ENCODE peak calls at places on chromosomes 5 and 9, in four cellular contexts. One of them, this sample, is unnamed.
A peak's percentile ranks its signal among the peaks of the same experiment; 100 is the strongest.

GRCh38 chr5:61000887-61001286 is 55.9 kb downstream of the NDUFAF2 start:
- DNase-seq in COR-L47: no peak
- DNase-seq in effector memory CD4-positive, alpha-beta T cell: no peak
- DNase-seq in stimulated activated effector memory CD8-positive, alpha-beta T cell treated with anti-CD3 and anti-CD28 coated beads, Interleukin-12 subunit alpha, Interleukin-12 subunit beta, amount 100 ng/mL, for 72 hours: no peak
- DNase-seq in this sample: no peak

GRCh38 chr9:74942801-74943200 is 9.9 kb downstream of the C9orf40 start:
- DNase-seq in COR-L47: no peak
- DNase-seq in effector memory CD4-positive, alpha-beta T cell: no peak
- DNase-seq in stimulated activated effector memory CD8-positive, alpha-beta T cell treated with anti-CD3 and anti-CD28 coated beads, Interleukin-12 subunit alpha, Interleukin-12 subunit beta, amount 100 ng/mL, for 72 hours: no peak
- DNase-seq in this sample: no peak

GRCh38 chr5:80921026-80921425 is 39.1 kb upstream of the RASGRF2 start:
- DNase-seq in COR-L47: no peak
- DNase-seq in effector memory CD4-positive, alpha-beta T cell: no peak
- DNase-seq in stimulated activated effector memory CD8-positive, alpha-beta T cell treated with anti-CD3 and anti-CD28 coated beads, Interleukin-12 subunit alpha, Interleukin-12 subunit beta, amount 100 ng/mL, for 72 hours: no peak
- DNase-seq in this sample: no peak

GRCh38 chr5:131246515-131246914 is 17.3 kb upstream of the CDC42SE2 start:
- DNase-seq in COR-L47: no peak
- DNase-seq in effector memory CD4-positive, alpha-beta T cell: no peak
- DNase-seq in stimulated activated effector memory CD8-positive, alpha-beta T cell treated with anti-CD3 and anti-CD28 coated beads, Interleukin-12 subunit alpha, Interleukin-12 subunit beta, amount 100 ng/mL, for 72 hours: no peak
- DNase-seq in this sample: no peak

GRCh38 chr9:130104413-130105193 is 50.9 kb downstream of the GPR107 start:
- DNase-seq in COR-L47: no peak
- DNase-seq in effector memory CD4-positive, alpha-beta T cell: no peak
- DNase-seq in stimulated activated effector memory CD8-positive, alpha-beta T cell treated with anti-CD3 and anti-CD28 coated beads, Interleukin-12 subunit alpha, Interleukin-12 subunit beta, amount 100 ng/mL, for 72 hours: no peak
- DNase-seq in this sample: no peak

GRCh38 chr5:123429993-123430392 is 6.8 kb upstream of the CEP120 start:
- DNase-seq in COR-L47: no peak
- DNase-seq in effector memory CD4-positive, alpha-beta T cell: no peak
- DNase-seq in stimulated activated effector memory CD8-positive, alpha-beta T cell treated with anti-CD3 and anti-CD28 coated beads, Interleukin-12 subunit alpha, Interleukin-12 subunit beta, amount 100 ng/mL, for 72 hours: no peak
- DNase-seq in this sample: no peak

GRCh38 chr9:76891874-76892273 is 14.0 kb downstream of the PRUNE2 start:
- DNase-seq in COR-L47: no peak
- DNase-seq in effector memory CD4-positive, alpha-beta T cell: no peak
- DNase-seq in stimulated activated effector memory CD8-positive, alpha-beta T cell treated with anti-CD3 and anti-CD28 coated beads, Interleukin-12 subunit alpha, Interleukin-12 subunit beta, amount 100 ng/mL, for 72 hours: no peak
- DNase-seq in this sample: no peak

GRCh38 chr5:154516475-154516874 is 38.4 kb upstream of the HAND1 start:
- DNase-seq in COR-L47: no peak
- DNase-seq in effector memory CD4-positive, alpha-beta T cell: no peak
- DNase-seq in stimulated activated effector memory CD8-positive, alpha-beta T cell treated with anti-CD3 and anti-CD28 coated beads, Interleukin-12 subunit alpha, Interleukin-12 subunit beta, amount 100 ng/mL, for 72 hours: no peak
- DNase-seq in this sample: no peak

GRCh38 chr9:76895186-76895585 is 10.7 kb downstream of the PRUNE2 start:
- DNase-seq in COR-L47: no peak
- DNase-seq in effector memory CD4-positive, alpha-beta T cell: no peak
- DNase-seq in stimulated activated effector memory CD8-positive, alpha-beta T cell treated with anti-CD3 and anti-CD28 coated beads, Interleukin-12 subunit alpha, Interleukin-12 subunit beta, amount 100 ng/mL, for 72 hours: no peak
- DNase-seq in this sample: no peak

GRCh38 chr5:172721455-172722308 is 49.3 kb downstream of the DUSP1 start:
- DNase-seq in COR-L47: no peak
- DNase-seq in effector memory CD4-positive, alpha-beta T cell: no peak
- DNase-seq in stimulated activated effector memory CD8-positive, alpha-beta T cell treated with anti-CD3 and anti-CD28 coated beads, Interleukin-12 subunit alpha, Interleukin-12 subunit beta, amount 100 ng/mL, for 72 hours: no peak
- DNase-seq in this sample: no peak

GRCh38 chr9:81626511-81626910 is 62.8 kb downstream of the TLE1 start:
- DNase-seq in COR-L47: no peak
- DNase-seq in effector memory CD4-positive, alpha-beta T cell: no peak
- DNase-seq in stimulated activated effector memory CD8-positive, alpha-beta T cell treated with anti-CD3 and anti-CD28 coated beads, Interleukin-12 subunit alpha, Interleukin-12 subunit beta, amount 100 ng/mL, for 72 hours: no peak
- DNase-seq in this sample: no peak

GRCh38 chr5:175542232-175542965 is 64.0 kb downstream of the SFXN1 start:
- DNase-seq in COR-L47: no peak
- DNase-seq in effector memory CD4-positive, alpha-beta T cell: no peak
- DNase-seq in stimulated activated effector memory CD8-positive, alpha-beta T cell treated with anti-CD3 and anti-CD28 coated beads, Interleukin-12 subunit alpha, Interleukin-12 subunit beta, amount 100 ng/mL, for 72 hours: no peak
- DNase-seq in this sample: no peak

GRCh38 chr9:37801287-37801850 is 772 bp downstream of the DCAF10 start:
- DNase-seq in COR-L47: no peak
- DNase-seq in effector memory CD4-positive, alpha-beta T cell: no peak
- DNase-seq in stimulated activated effector memory CD8-positive, alpha-beta T cell treated with anti-CD3 and anti-CD28 coated beads, Interleukin-12 subunit alpha, Interleukin-12 subunit beta, amount 100 ng/mL, for 72 hours: peak; percentile 73
- DNase-seq in this sample: no peak

GRCh38 chr5:61328791-61329617 is 3.1 kb upstream of the ZSWIM6 start:
- DNase-seq in COR-L47: no peak
- DNase-seq in effector memory CD4-positive, alpha-beta T cell: no peak
- DNase-seq in stimulated activated effector memory CD8-positive, alpha-beta T cell treated with anti-CD3 and anti-CD28 coated beads, Interleukin-12 subunit alpha, Interleukin-12 subunit beta, amount 100 ng/mL, for 72 hours: no peak
- DNase-seq in this sample: no peak

GRCh38 chr9:113991714-113992113 is 86.4 kb downstream of the AMBP start:
- DNase-seq in COR-L47: no peak
- DNase-seq in effector memory CD4-positive, alpha-beta T cell: no peak
- DNase-seq in stimulated activated effector memory CD8-positive, alpha-beta T cell treated with anti-CD3 and anti-CD28 coated beads, Interleukin-12 subunit alpha, Interleukin-12 subunit beta, amount 100 ng/mL, for 72 hours: no peak
- DNase-seq in this sample: no peak

GRCh38 chr5:149110406-149110805 is 30.9 kb upstream of the ABLIM3 start:
- DNase-seq in COR-L47: no peak
- DNase-seq in effector memory CD4-positive, alpha-beta T cell: no peak
- DNase-seq in stimulated activated effector memory CD8-positive, alpha-beta T cell treated with anti-CD3 and anti-CD28 coated beads, Interleukin-12 subunit alpha, Interleukin-12 subunit beta, amount 100 ng/mL, for 72 hours: no peak
- DNase-seq in this sample: no peak

GRCh38 chr5:109692011-109692410 is 2.3 kb downstream of the MAN2A1 start:
- DNase-seq in COR-L47: no peak
- DNase-seq in effector memory CD4-positive, alpha-beta T cell: no peak
- DNase-seq in stimulated activated effector memory CD8-positive, alpha-beta T cell treated with anti-CD3 and anti-CD28 coated beads, Interleukin-12 subunit alpha, Interleukin-12 subunit beta, amount 100 ng/mL, for 72 hours: no peak
- DNase-seq in this sample: no peak

GRCh38 chr5:103101079-103101732 is 18.7 kb downstream of the GIN1 start:
- DNase-seq in COR-L47: no peak
- DNase-seq in effector memory CD4-positive, alpha-beta T cell: no peak
- DNase-seq in stimulated activated effector memory CD8-positive, alpha-beta T cell treated with anti-CD3 and anti-CD28 coated beads, Interleukin-12 subunit alpha, Interleukin-12 subunit beta, amount 100 ng/mL, for 72 hours: no peak
- DNase-seq in this sample: no peak

GRCh38 chr9:12738296-12738695 is 36.5 kb upstream of the LURAP1L start:
- DNase-seq in COR-L47: no peak
- DNase-seq in effector memory CD4-positive, alpha-beta T cell: no peak
- DNase-seq in stimulated activated effector memory CD8-positive, alpha-beta T cell treated with anti-CD3 and anti-CD28 coated beads, Interleukin-12 subunit alpha, Interleukin-12 subunit beta, amount 100 ng/mL, for 72 hours: no peak
- DNase-seq in this sample: no peak

GRCh38 chr9:107674937-107675277 is 185.3 kb upstream of the KLF4 start:
- DNase-seq in COR-L47: no peak
- DNase-seq in effector memory CD4-positive, alpha-beta T cell: no peak
- DNase-seq in stimulated activated effector memory CD8-positive, alpha-beta T cell treated with anti-CD3 and anti-CD28 coated beads, Interleukin-12 subunit alpha, Interleukin-12 subunit beta, amount 100 ng/mL, for 72 hours: no peak
- DNase-seq in this sample: no peak

GRCh38 chr5:159198063-159199036 is 11.0 kb downstream of the RNF145 start:
- DNase-seq in COR-L47: no peak
- DNase-seq in effector memory CD4-positive, alpha-beta T cell: no peak
- DNase-seq in stimulated activated effector memory CD8-positive, alpha-beta T cell treated with anti-CD3 and anti-CD28 coated beads, Interleukin-12 subunit alpha, Interleukin-12 subunit beta, amount 100 ng/mL, for 72 hours: no peak
- DNase-seq in this sample: no peak

GRCh38 chr5:50874985-50875330 is 208.5 kb downstream of the PARP8 start:
- DNase-seq in COR-L47: no peak
- DNase-seq in effector memory CD4-positive, alpha-beta T cell: no peak
- DNase-seq in stimulated activated effector memory CD8-positive, alpha-beta T cell treated with anti-CD3 and anti-CD28 coated beads, Interleukin-12 subunit alpha, Interleukin-12 subunit beta, amount 100 ng/mL, for 72 hours: no peak
- DNase-seq in this sample: no peak

GRCh38 chr5:16467363-16468219 is 2.0 kb upstream of the ZNF622 start:
- DNase-seq in COR-L47: no peak
- DNase-seq in effector memory CD4-positive, alpha-beta T cell: no peak
- DNase-seq in stimulated activated effector memory CD8-positive, alpha-beta T cell treated with anti-CD3 and anti-CD28 coated beads, Interleukin-12 subunit alpha, Interleukin-12 subunit beta, amount 100 ng/mL, for 72 hours: peak; percentile 51
- DNase-seq in this sample: no peak

GRCh38 chr9:89008346-89009048 is 17.2 kb downstream of the S1PR3 start:
- DNase-seq in COR-L47: no peak
- DNase-seq in effector memory CD4-positive, alpha-beta T cell: no peak
- DNase-seq in stimulated activated effector memory CD8-positive, alpha-beta T cell treated with anti-CD3 and anti-CD28 coated beads, Interleukin-12 subunit alpha, Interleukin-12 subunit beta, amount 100 ng/mL, for 72 hours: no peak
- DNase-seq in this sample: no peak

GRCh38 chr9:30673132-30673531 is 1711.3 kb upstream of the ACO1 start:
- DNase-seq in COR-L47: no peak
- DNase-seq in effector memory CD4-positive, alpha-beta T cell: no peak
- DNase-seq in stimulated activated effector memory CD8-positive, alpha-beta T cell treated with anti-CD3 and anti-CD28 coated beads, Interleukin-12 subunit alpha, Interleukin-12 subunit beta, amount 100 ng/mL, for 72 hours: no peak
- DNase-seq in this sample: no peak

GRCh38 chr9:89923174-89923573 is 318.4 kb downstream of the GADD45G start:
- DNase-seq in COR-L47: no peak
- DNase-seq in effector memory CD4-positive, alpha-beta T cell: no peak
- DNase-seq in stimulated activated effector memory CD8-positive, alpha-beta T cell treated with anti-CD3 and anti-CD28 coated beads, Interleukin-12 subunit alpha, Interleukin-12 subunit beta, amount 100 ng/mL, for 72 hours: no peak
- DNase-seq in this sample: no peak

GRCh38 chr9:130833324-130833990 is 1.6 kb upstream of the ABL1 start:
- DNase-seq in COR-L47: no peak
- DNase-seq in effector memory CD4-positive, alpha-beta T cell: no peak
- DNase-seq in stimulated activated effector memory CD8-positive, alpha-beta T cell treated with anti-CD3 and anti-CD28 coated beads, Interleukin-12 subunit alpha, Interleukin-12 subunit beta, amount 100 ng/mL, for 72 hours: no peak
- DNase-seq in this sample: no peak

GRCh38 chr5:59725393-59725768 is 168.1 kb downstream of the PDE4D start:
- DNase-seq in COR-L47: no peak
- DNase-seq in effector memory CD4-positive, alpha-beta T cell: no peak
- DNase-seq in stimulated activated effector memory CD8-positive, alpha-beta T cell treated with anti-CD3 and anti-CD28 coated beads, Interleukin-12 subunit alpha, Interleukin-12 subunit beta, amount 100 ng/mL, for 72 hours: no peak
- DNase-seq in this sample: no peak

GRCh38 chr5:81370912-81371311 is 23.0 kb downstream of the ACOT12 start:
- DNase-seq in COR-L47: no peak
- DNase-seq in effector memory CD4-positive, alpha-beta T cell: no peak
- DNase-seq in stimulated activated effector memory CD8-positive, alpha-beta T cell treated with anti-CD3 and anti-CD28 coated beads, Interleukin-12 subunit alpha, Interleukin-12 subunit beta, amount 100 ng/mL, for 72 hours: no peak
- DNase-seq in this sample: no peak

GRCh38 chr5:42811591-42812392 is at the start of gene SELENOP:
- DNase-seq in COR-L47: peak; percentile 3
- DNase-seq in effector memory CD4-positive, alpha-beta T cell: no peak
- DNase-seq in stimulated activated effector memory CD8-positive, alpha-beta T cell treated with anti-CD3 and anti-CD28 coated beads, Interleukin-12 subunit alpha, Interleukin-12 subunit beta, amount 100 ng/mL, for 72 hours: no peak
- DNase-seq in this sample: no peak

GRCh38 chr5:36478646-36479307 is 127.6 kb upstream of the SLC1A3 start:
- DNase-seq in COR-L47: no peak
- DNase-seq in effector memory CD4-positive, alpha-beta T cell: no peak
- DNase-seq in stimulated activated effector memory CD8-positive, alpha-beta T cell treated with anti-CD3 and anti-CD28 coated beads, Interleukin-12 subunit alpha, Interleukin-12 subunit beta, amount 100 ng/mL, for 72 hours: no peak
- DNase-seq in this sample: no peak

GRCh38 chr9:13424204-13424603 is 144.7 kb upstream of the MPDZ start:
- DNase-seq in COR-L47: no peak
- DNase-seq in effector memory CD4-positive, alpha-beta T cell: no peak
- DNase-seq in stimulated activated effector memory CD8-positive, alpha-beta T cell treated with anti-CD3 and anti-CD28 coated beads, Interleukin-12 subunit alpha, Interleukin-12 subunit beta, amount 100 ng/mL, for 72 hours: no peak
- DNase-seq in this sample: no peak

GRCh38 chr9:71765693-71766092 is 2.6 kb downstream of the CEMIP2 start:
- DNase-seq in COR-L47: no peak
- DNase-seq in effector memory CD4-positive, alpha-beta T cell: no peak
- DNase-seq in stimulated activated effector memory CD8-positive, alpha-beta T cell treated with anti-CD3 and anti-CD28 coated beads, Interleukin-12 subunit alpha, Interleukin-12 subunit beta, amount 100 ng/mL, for 72 hours: no peak
- DNase-seq in this sample: no peak

GRCh38 chr9:130732131-130732530 is 38.6 kb downstream of the EXOSC2 start:
- DNase-seq in COR-L47: peak; percentile 56
- DNase-seq in effector memory CD4-positive, alpha-beta T cell: no peak
- DNase-seq in stimulated activated effector memory CD8-positive, alpha-beta T cell treated with anti-CD3 and anti-CD28 coated beads, Interleukin-12 subunit alpha, Interleukin-12 subunit beta, amount 100 ng/mL, for 72 hours: no peak
- DNase-seq in this sample: peak; percentile 99

GRCh38 chr9:111983484-111983908 is 86.9 kb downstream of the UGCG start:
- DNase-seq in COR-L47: no peak
- DNase-seq in effector memory CD4-positive, alpha-beta T cell: no peak
- DNase-seq in stimulated activated effector memory CD8-positive, alpha-beta T cell treated with anti-CD3 and anti-CD28 coated beads, Interleukin-12 subunit alpha, Interleukin-12 subunit beta, amount 100 ng/mL, for 72 hours: no peak
- DNase-seq in this sample: no peak

GRCh38 chr5:13276143-13276542 is 668.3 kb downstream of the DNAH5 start:
- DNase-seq in COR-L47: no peak
- DNase-seq in effector memory CD4-positive, alpha-beta T cell: no peak
- DNase-seq in stimulated activated effector memory CD8-positive, alpha-beta T cell treated with anti-CD3 and anti-CD28 coated beads, Interleukin-12 subunit alpha, Interleukin-12 subunit beta, amount 100 ng/mL, for 72 hours: no peak
- DNase-seq in this sample: no peak

GRCh38 chr5:140351609-140352334 is 5.4 kb upstream of the HBEGF start:
- DNase-seq in COR-L47: peak; percentile 26
- DNase-seq in effector memory CD4-positive, alpha-beta T cell: peak; percentile 15
- DNase-seq in stimulated activated effector memory CD8-positive, alpha-beta T cell treated with anti-CD3 and anti-CD28 coated beads, Interleukin-12 subunit alpha, Interleukin-12 subunit beta, amount 100 ng/mL, for 72 hours: peak; percentile 82
- DNase-seq in this sample: peak; percentile 50

GRCh38 chr9:87497604-87498045 is at the start of gene DAPK1:
- DNase-seq in COR-L47: no peak
- DNase-seq in effector memory CD4-positive, alpha-beta T cell: no peak
- DNase-seq in stimulated activated effector memory CD8-positive, alpha-beta T cell treated with anti-CD3 and anti-CD28 coated beads, Interleukin-12 subunit alpha, Interleukin-12 subunit beta, amount 100 ng/mL, for 72 hours: no peak
- DNase-seq in this sample: peak; percentile 70

GRCh38 chr5:60365001-60365400 is 335.0 kb downstream of the DEPDC1B start:
- DNase-seq in COR-L47: no peak
- DNase-seq in effector memory CD4-positive, alpha-beta T cell: no peak
- DNase-seq in stimulated activated effector memory CD8-positive, alpha-beta T cell treated with anti-CD3 and anti-CD28 coated beads, Interleukin-12 subunit alpha, Interleukin-12 subunit beta, amount 100 ng/mL, for 72 hours: no peak
- DNase-seq in this sample: no peak

GRCh38 chr5:59206132-59206581 is 623.3 kb downstream of the RAB3C start:
- DNase-seq in COR-L47: no peak
- DNase-seq in effector memory CD4-positive, alpha-beta T cell: no peak
- DNase-seq in stimulated activated effector memory CD8-positive, alpha-beta T cell treated with anti-CD3 and anti-CD28 coated beads, Interleukin-12 subunit alpha, Interleukin-12 subunit beta, amount 100 ng/mL, for 72 hours: no peak
- DNase-seq in this sample: no peak